ENCODE peak calls at places on chromosomes 7 and 10, in eight cellular contexts. One of them, this sample, is unnamed.

GRCh38 chr7:110835209-110835608 is 255.7 kb upstream of the LRRN3 start:
- DNase-seq in colonic mucosa: peak; percentile 32
- DNase-seq in GM20000: no peak
- DNase-seq in stimulated activated naive CD4-positive, alpha-beta T cell: peak; percentile 29
- DNase-seq in progenitor cell of endocrine pancreas: no peak
- DNase-seq in GM23338: no peak
- DNase-seq in stimulated activated CD4-positive, alpha-beta T cell treated with anti-CD3 and anti-CD28 coated beads, Interleukin-1b, Interleukin-23, amount 100 ng/mL, for 1 hour: no peak
- DNase-seq in SJSA1: no peak
- DNase-seq in this sample: no peak

GRCh38 chr10:3372284-3372683 is 199.7 kb upstream of the PITRM1 start:
- DNase-seq in progenitor cell of endocrine pancreas: no peak
- DNase-seq in GM20000: no peak
- DNase-seq in stimulated activated CD4-positive, alpha-beta T cell treated with anti-CD3 and anti-CD28 coated beads, Interleukin-1b, Interleukin-23, amount 100 ng/mL, for 1 hour: no peak
- DNase-seq in stimulated activated naive CD4-positive, alpha-beta T cell: no peak
- DNase-seq in colonic mucosa: no peak
- DNase-seq in GM23338: no peak
- DNase-seq in SJSA1: no peak
- DNase-seq in this sample: no peak

GRCh38 chr7:50196719-50197118 is 103.7 kb upstream of the ZPBP start:
- DNase-seq in SJSA1: no peak
- DNase-seq in stimulated activated CD4-positive, alpha-beta T cell treated with anti-CD3 and anti-CD28 coated beads, Interleukin-1b, Interleukin-23, amount 100 ng/mL, for 1 hour: no peak
- DNase-seq in stimulated activated naive CD4-positive, alpha-beta T cell: no peak
- DNase-seq in GM20000: no peak
- DNase-seq in GM23338: no peak
- DNase-seq in colonic mucosa: no peak
- DNase-seq in progenitor cell of endocrine pancreas: no peak
- DNase-seq in this sample: no peak

GRCh38 chr7:44184874-44185446 is 4.3 kb downstream of the GCK start:
- DNase-seq in SJSA1: no peak
- DNase-seq in GM23338: no peak
- DNase-seq in colonic mucosa: no peak
- DNase-seq in progenitor cell of endocrine pancreas: no peak
- DNase-seq in stimulated activated CD4-positive, alpha-beta T cell treated with anti-CD3 and anti-CD28 coated beads, Interleukin-1b, Interleukin-23, amount 100 ng/mL, for 1 hour: no peak
- DNase-seq in stimulated activated naive CD4-positive, alpha-beta T cell: no peak
- DNase-seq in GM20000: no peak
- DNase-seq in this sample: no peak

GRCh38 chr7:36117201-36117840 is 35.7 kb upstream of the EEPD1 start:
- DNase-seq in colonic mucosa: no peak
- DNase-seq in progenitor cell of endocrine pancreas: no peak
- DNase-seq in GM23338: no peak
- DNase-seq in GM20000: no peak
- DNase-seq in stimulated activated naive CD4-positive, alpha-beta T cell: no peak
- DNase-seq in stimulated activated CD4-positive, alpha-beta T cell treated with anti-CD3 and anti-CD28 coated beads, Interleukin-1b, Interleukin-23, amount 100 ng/mL, for 1 hour: no peak
- DNase-seq in SJSA1: no peak
- DNase-seq in this sample: no peak

GRCh38 chr7:143299840-143300239 is 11.7 kb downstream of the CASP2 start:
- DNase-seq in stimulated activated naive CD4-positive, alpha-beta T cell: peak; percentile 71
- DNase-seq in colonic mucosa: peak; percentile 58
- DNase-seq in stimulated activated CD4-positive, alpha-beta T cell treated with anti-CD3 and anti-CD28 coated beads, Interleukin-1b, Interleukin-23, amount 100 ng/mL, for 1 hour: peak; percentile 33
- DNase-seq in SJSA1: no peak
- DNase-seq in GM23338: peak; percentile 79
- DNase-seq in GM20000: no peak
- DNase-seq in progenitor cell of endocrine pancreas: no peak
- DNase-seq in this sample: peak; percentile 36

GRCh38 chr10:46540412-46541016 is 15.9 kb downstream of the GPRIN2 start:
- DNase-seq in stimulated activated naive CD4-positive, alpha-beta T cell: no peak
- DNase-seq in GM20000: no peak
- DNase-seq in colonic mucosa: no peak
- DNase-seq in stimulated activated CD4-positive, alpha-beta T cell treated with anti-CD3 and anti-CD28 coated beads, Interleukin-1b, Interleukin-23, amount 100 ng/mL, for 1 hour: no peak
- DNase-seq in SJSA1: no peak
- DNase-seq in GM23338: no peak
- DNase-seq in progenitor cell of endocrine pancreas: no peak
- DNase-seq in this sample: no peak

GRCh38 chr10:133452453-133452852 is 1.3 kb upstream of the SCART1 start:
- DNase-seq in progenitor cell of endocrine pancreas: no peak
- DNase-seq in colonic mucosa: no peak
- DNase-seq in stimulated activated CD4-positive, alpha-beta T cell treated with anti-CD3 and anti-CD28 coated beads, Interleukin-1b, Interleukin-23, amount 100 ng/mL, for 1 hour: no peak
- DNase-seq in GM20000: no peak
- DNase-seq in GM23338: no peak
- DNase-seq in stimulated activated naive CD4-positive, alpha-beta T cell: no peak
- DNase-seq in SJSA1: no peak
- DNase-seq in this sample: no peak

GRCh38 chr7:41027428-41028115 is 675.3 kb downstream of the INHBA start:
- DNase-seq in SJSA1: peak; percentile 98
- DNase-seq in stimulated activated CD4-positive, alpha-beta T cell treated with anti-CD3 and anti-CD28 coated beads, Interleukin-1b, Interleukin-23, amount 100 ng/mL, for 1 hour: no peak
- DNase-seq in GM23338: no peak
- DNase-seq in colonic mucosa: no peak
- DNase-seq in stimulated activated naive CD4-positive, alpha-beta T cell: no peak
- DNase-seq in progenitor cell of endocrine pancreas: no peak
- DNase-seq in GM20000: no peak
- DNase-seq in this sample: no peak

GRCh38 chr7:129843982-129844840 is 108.5 kb downstream of the UBE2H start:
- DNase-seq in SJSA1: no peak
- DNase-seq in progenitor cell of endocrine pancreas: no peak
- DNase-seq in GM23338: peak; percentile 40
- DNase-seq in stimulated activated CD4-positive, alpha-beta T cell treated with anti-CD3 and anti-CD28 coated beads, Interleukin-1b, Interleukin-23, amount 100 ng/mL, for 1 hour: no peak
- DNase-seq in GM20000: no peak
- DNase-seq in stimulated activated naive CD4-positive, alpha-beta T cell: no peak
- DNase-seq in colonic mucosa: no peak
- DNase-seq in this sample: peak; percentile 47

GRCh38 chr7:44284881-44285541 is 40.4 kb downstream of the CAMK2B start:
- DNase-seq in SJSA1: no peak
- DNase-seq in progenitor cell of endocrine pancreas: peak; percentile 6
- DNase-seq in stimulated activated CD4-positive, alpha-beta T cell treated with anti-CD3 and anti-CD28 coated beads, Interleukin-1b, Interleukin-23, amount 100 ng/mL, for 1 hour: no peak
- DNase-seq in GM20000: no peak
- DNase-seq in colonic mucosa: no peak
- DNase-seq in stimulated activated naive CD4-positive, alpha-beta T cell: no peak
- DNase-seq in GM23338: no peak
- DNase-seq in this sample: no peak

GRCh38 chr10:60224129-60224705 is 165.5 kb downstream of the ANK3 start:
- DNase-seq in colonic mucosa: no peak
- DNase-seq in progenitor cell of endocrine pancreas: no peak
- DNase-seq in GM20000: no peak
- DNase-seq in SJSA1: no peak
- DNase-seq in stimulated activated CD4-positive, alpha-beta T cell treated with anti-CD3 and anti-CD28 coated beads, Interleukin-1b, Interleukin-23, amount 100 ng/mL, for 1 hour: no peak
- DNase-seq in stimulated activated naive CD4-positive, alpha-beta T cell: no peak
- DNase-seq in GM23338: no peak
- DNase-seq in this sample: no peak

GRCh38 chr10:78316451-78316931 is 282.8 kb downstream of the RPS24 start:
- DNase-seq in progenitor cell of endocrine pancreas: no peak
- DNase-seq in colonic mucosa: peak; percentile 16
- DNase-seq in SJSA1: no peak
- DNase-seq in GM23338: no peak
- DNase-seq in stimulated activated CD4-positive, alpha-beta T cell treated with anti-CD3 and anti-CD28 coated beads, Interleukin-1b, Interleukin-23, amount 100 ng/mL, for 1 hour: no peak
- DNase-seq in stimulated activated naive CD4-positive, alpha-beta T cell: no peak
- DNase-seq in GM20000: no peak
- DNase-seq in this sample: no peak

GRCh38 chr7:142438923-142439515 is 181.2 kb upstream of the PRSS58 start:
- DNase-seq in colonic mucosa: peak; percentile 48
- DNase-seq in GM23338: no peak
- DNase-seq in stimulated activated naive CD4-positive, alpha-beta T cell: no peak
- DNase-seq in progenitor cell of endocrine pancreas: no peak
- DNase-seq in stimulated activated CD4-positive, alpha-beta T cell treated with anti-CD3 and anti-CD28 coated beads, Interleukin-1b, Interleukin-23, amount 100 ng/mL, for 1 hour: no peak
- DNase-seq in SJSA1: no peak
- DNase-seq in GM20000: no peak
- DNase-seq in this sample: no peak

GRCh38 chr10:6072215-6072941 is 10.2 kb upstream of the IL2RA start:
- DNase-seq in GM20000: peak; percentile 49
- DNase-seq in colonic mucosa: no peak
- DNase-seq in SJSA1: peak; percentile 38
- DNase-seq in progenitor cell of endocrine pancreas: no peak
- DNase-seq in GM23338: no peak
- DNase-seq in stimulated activated CD4-positive, alpha-beta T cell treated with anti-CD3 and anti-CD28 coated beads, Interleukin-1b, Interleukin-23, amount 100 ng/mL, for 1 hour: no peak
- DNase-seq in stimulated activated naive CD4-positive, alpha-beta T cell: peak; percentile 7
- DNase-seq in this sample: no peak

GRCh38 chr10:77546048-77546447 is 91.6 kb downstream of the KCNMA1 start:
- DNase-seq in colonic mucosa: no peak
- DNase-seq in GM23338: no peak
- DNase-seq in SJSA1: no peak
- DNase-seq in progenitor cell of endocrine pancreas: no peak
- DNase-seq in stimulated activated CD4-positive, alpha-beta T cell treated with anti-CD3 and anti-CD28 coated beads, Interleukin-1b, Interleukin-23, amount 100 ng/mL, for 1 hour: no peak
- DNase-seq in GM20000: no peak
- DNase-seq in stimulated activated naive CD4-positive, alpha-beta T cell: no peak
- DNase-seq in this sample: no peak

GRCh38 chr10:132920101-132920925 is 22.1 kb downstream of the CFAP46 start:
- DNase-seq in stimulated activated naive CD4-positive, alpha-beta T cell: no peak
- DNase-seq in progenitor cell of endocrine pancreas: no peak
- DNase-seq in SJSA1: no peak
- DNase-seq in colonic mucosa: no peak
- DNase-seq in stimulated activated CD4-positive, alpha-beta T cell treated with anti-CD3 and anti-CD28 coated beads, Interleukin-1b, Interleukin-23, amount 100 ng/mL, for 1 hour: no peak
- DNase-seq in GM23338: no peak
- DNase-seq in GM20000: no peak
- DNase-seq in this sample: no peak

GRCh38 chr7:135801045-135801693 is 52.6 kb upstream of the FAM180A start:
- DNase-seq in GM23338: peak; percentile 88
- DNase-seq in SJSA1: peak; percentile 51
- DNase-seq in stimulated activated CD4-positive, alpha-beta T cell treated with anti-CD3 and anti-CD28 coated beads, Interleukin-1b, Interleukin-23, amount 100 ng/mL, for 1 hour: no peak
- DNase-seq in progenitor cell of endocrine pancreas: peak; percentile 26
- DNase-seq in stimulated activated naive CD4-positive, alpha-beta T cell: peak; percentile 44
- DNase-seq in GM20000: peak; percentile 76
- DNase-seq in colonic mucosa: peak; percentile 38
- DNase-seq in this sample: peak; percentile 63

GRCh38 chr10:124648738-124649137 is 95.4 kb downstream of the FAM53B start:
- DNase-seq in SJSA1: no peak
- DNase-seq in GM23338: no peak
- DNase-seq in colonic mucosa: peak; percentile 55
- DNase-seq in progenitor cell of endocrine pancreas: no peak
- DNase-seq in stimulated activated CD4-positive, alpha-beta T cell treated with anti-CD3 and anti-CD28 coated beads, Interleukin-1b, Interleukin-23, amount 100 ng/mL, for 1 hour: no peak
- DNase-seq in GM20000: peak; percentile 56
- DNase-seq in stimulated activated naive CD4-positive, alpha-beta T cell: peak; percentile 52
- DNase-seq in this sample: peak; percentile 92

GRCh38 chr10:123882681-123883445 is 8.7 kb downstream of the CPXM2 start:
- DNase-seq in stimulated activated naive CD4-positive, alpha-beta T cell: no peak
- DNase-seq in stimulated activated CD4-positive, alpha-beta T cell treated with anti-CD3 and anti-CD28 coated beads, Interleukin-1b, Interleukin-23, amount 100 ng/mL, for 1 hour: no peak
- DNase-seq in GM20000: no peak
- DNase-seq in SJSA1: no peak
- DNase-seq in progenitor cell of endocrine pancreas: no peak
- DNase-seq in colonic mucosa: no peak
- DNase-seq in GM23338: no peak
- DNase-seq in this sample: no peak

GRCh38 chr10:110936757-110937156 is 17.4 kb downstream of the SHOC2 start:
- DNase-seq in GM23338: no peak
- DNase-seq in stimulated activated CD4-positive, alpha-beta T cell treated with anti-CD3 and anti-CD28 coated beads, Interleukin-1b, Interleukin-23, amount 100 ng/mL, for 1 hour: no peak
- DNase-seq in SJSA1: no peak
- DNase-seq in GM20000: no peak
- DNase-seq in stimulated activated naive CD4-positive, alpha-beta T cell: no peak
- DNase-seq in colonic mucosa: no peak
- DNase-seq in progenitor cell of endocrine pancreas: no peak
- DNase-seq in this sample: no peak

GRCh38 chr10:78817361-78817760 is 251.4 kb upstream of the ZMIZ1 start:
- DNase-seq in progenitor cell of endocrine pancreas: no peak
- DNase-seq in colonic mucosa: no peak
- DNase-seq in GM20000: no peak
- DNase-seq in SJSA1: no peak
- DNase-seq in stimulated activated CD4-positive, alpha-beta T cell treated with anti-CD3 and anti-CD28 coated beads, Interleukin-1b, Interleukin-23, amount 100 ng/mL, for 1 hour: no peak
- DNase-seq in GM23338: peak; percentile 5
- DNase-seq in stimulated activated naive CD4-positive, alpha-beta T cell: no peak
- DNase-seq in this sample: no peak

GRCh38 chr10:7697304-7697822 is 5.8 kb upstream of the ITIH2 start:
- DNase-seq in GM20000: no peak
- DNase-seq in colonic mucosa: no peak
- DNase-seq in progenitor cell of endocrine pancreas: no peak
- DNase-seq in stimulated activated naive CD4-positive, alpha-beta T cell: no peak
- DNase-seq in GM23338: no peak
- DNase-seq in SJSA1: no peak
- DNase-seq in stimulated activated CD4-positive, alpha-beta T cell treated with anti-CD3 and anti-CD28 coated beads, Interleukin-1b, Interleukin-23, amount 100 ng/mL, for 1 hour: no peak
- DNase-seq in this sample: no peak

GRCh38 chr10:78175444-78175843 is 141.8 kb downstream of the RPS24 start:
- DNase-seq in stimulated activated naive CD4-positive, alpha-beta T cell: no peak
- DNase-seq in GM20000: no peak
- DNase-seq in GM23338: no peak
- DNase-seq in stimulated activated CD4-positive, alpha-beta T cell treated with anti-CD3 and anti-CD28 coated beads, Interleukin-1b, Interleukin-23, amount 100 ng/mL, for 1 hour: no peak
- DNase-seq in progenitor cell of endocrine pancreas: no peak
- DNase-seq in SJSA1: no peak
- DNase-seq in colonic mucosa: no peak
- DNase-seq in this sample: no peak

GRCh38 chr10:30557884-30558283 is 71.7 kb downstream of the LYZL2 start:
- DNase-seq in progenitor cell of endocrine pancreas: no peak
- DNase-seq in GM20000: no peak
- DNase-seq in stimulated activated naive CD4-positive, alpha-beta T cell: no peak
- DNase-seq in colonic mucosa: no peak
- DNase-seq in GM23338: peak; percentile 55
- DNase-seq in SJSA1: no peak
- DNase-seq in stimulated activated CD4-positive, alpha-beta T cell treated with anti-CD3 and anti-CD28 coated beads, Interleukin-1b, Interleukin-23, amount 100 ng/mL, for 1 hour: no peak
- DNase-seq in this sample: no peak

GRCh38 chr10:120475844-120476791 is 19.1 kb downstream of the PLPP4 start:
- DNase-seq in stimulated activated naive CD4-positive, alpha-beta T cell: no peak
- DNase-seq in SJSA1: no peak
- DNase-seq in progenitor cell of endocrine pancreas: no peak
- DNase-seq in stimulated activated CD4-positive, alpha-beta T cell treated with anti-CD3 and anti-CD28 coated beads, Interleukin-1b, Interleukin-23, amount 100 ng/mL, for 1 hour: no peak
- DNase-seq in GM20000: no peak
- DNase-seq in colonic mucosa: no peak
- DNase-seq in GM23338: no peak
- DNase-seq in this sample: no peak

GRCh38 chr7:79199961-79200360 is 253.5 kb downstream of the MAGI2 start:
- DNase-seq in GM20000: no peak
- DNase-seq in colonic mucosa: no peak
- DNase-seq in GM23338: no peak
- DNase-seq in stimulated activated naive CD4-positive, alpha-beta T cell: no peak
- DNase-seq in stimulated activated CD4-positive, alpha-beta T cell treated with anti-CD3 and anti-CD28 coated beads, Interleukin-1b, Interleukin-23, amount 100 ng/mL, for 1 hour: no peak
- DNase-seq in SJSA1: no peak
- DNase-seq in progenitor cell of endocrine pancreas: no peak
- DNase-seq in this sample: no peak

GRCh38 chr7:787332-788240 is 44.7 kb upstream of the SUN1 start:
- DNase-seq in GM20000: peak; percentile 38
- DNase-seq in stimulated activated CD4-positive, alpha-beta T cell treated with anti-CD3 and anti-CD28 coated beads, Interleukin-1b, Interleukin-23, amount 100 ng/mL, for 1 hour: no peak
- DNase-seq in stimulated activated naive CD4-positive, alpha-beta T cell: no peak
- DNase-seq in progenitor cell of endocrine pancreas: no peak
- DNase-seq in GM23338: peak; percentile 30
- DNase-seq in colonic mucosa: no peak
- DNase-seq in SJSA1: no peak
- DNase-seq in this sample: no peak

GRCh38 chr7:41758321-41758720 is 55.4 kb upstream of the INHBA start:
- DNase-seq in GM20000: no peak
- DNase-seq in GM23338: no peak
- DNase-seq in SJSA1: no peak
- DNase-seq in colonic mucosa: no peak
- DNase-seq in stimulated activated naive CD4-positive, alpha-beta T cell: no peak
- DNase-seq in stimulated activated CD4-positive, alpha-beta T cell treated with anti-CD3 and anti-CD28 coated beads, Interleukin-1b, Interleukin-23, amount 100 ng/mL, for 1 hour: no peak
- DNase-seq in progenitor cell of endocrine pancreas: no peak
- DNase-seq in this sample: no peak

GRCh38 chr7:30986331-30986730 is 22.6 kb downstream of the GHRHR start:
- DNase-seq in stimulated activated naive CD4-positive, alpha-beta T cell: no peak
- DNase-seq in SJSA1: no peak
- DNase-seq in progenitor cell of endocrine pancreas: no peak
- DNase-seq in GM20000: no peak
- DNase-seq in colonic mucosa: no peak
- DNase-seq in stimulated activated CD4-positive, alpha-beta T cell treated with anti-CD3 and anti-CD28 coated beads, Interleukin-1b, Interleukin-23, amount 100 ng/mL, for 1 hour: no peak
- DNase-seq in GM23338: no peak
- DNase-seq in this sample: no peak

This sample was measured in erythroblast.